ENCODE peak calls at places on chromosomes 3 and 15, in seven cellular contexts. One of them, this sample, is unnamed.

GRCh38 chr3:62982795-62983455 is 107.7 kb upstream of the CADPS start:
- DNase-seq in activated T-helper 1 cell treated with anti-CD3 and anti-CD28 coated beads, Interleukin-2, amount 50 U/mL, for 16 hours: no peak
- DNase-seq in myocyte: no peak
- DNase-seq in KG1: no peak
- DNase-seq in choroid plexus epithelial cell: no peak
- DNase-seq in NCI-H2081: no peak
- DNase-seq in NCI-H1105: no peak
- DNase-seq in this sample: no peak

GRCh38 chr3:113912551-113913246 is 35.1 kb upstream of the ZDHHC23 start:
- DNase-seq in KG1: peak; percentile 32
- DNase-seq in NCI-H2081: peak; percentile 62
- DNase-seq in myocyte: peak; percentile 45
- DNase-seq in activated T-helper 1 cell treated with anti-CD3 and anti-CD28 coated beads, Interleukin-2, amount 50 U/mL, for 16 hours: no peak
- DNase-seq in choroid plexus epithelial cell: peak; percentile 86
- DNase-seq in NCI-H1105: peak; percentile 59
- DNase-seq in this sample: peak; percentile 80

GRCh38 chr15:51224428-51224827 is 114.0 kb downstream of the CYP19A1 start:
- DNase-seq in NCI-H2081: no peak
- DNase-seq in NCI-H1105: no peak
- DNase-seq in myocyte: no peak
- DNase-seq in activated T-helper 1 cell treated with anti-CD3 and anti-CD28 coated beads, Interleukin-2, amount 50 U/mL, for 16 hours: no peak
- DNase-seq in choroid plexus epithelial cell: peak; percentile 62
- DNase-seq in KG1: no peak
- DNase-seq in this sample: peak; percentile 26

GRCh38 chr3:159346504-159346903 is 544.6 kb downstream of the MFSD1 start:
- DNase-seq in NCI-H2081: no peak
- DNase-seq in KG1: no peak
- DNase-seq in NCI-H1105: no peak
- DNase-seq in activated T-helper 1 cell treated with anti-CD3 and anti-CD28 coated beads, Interleukin-2, amount 50 U/mL, for 16 hours: no peak
- DNase-seq in myocyte: no peak
- DNase-seq in choroid plexus epithelial cell: no peak
- DNase-seq in this sample: no peak

GRCh38 chr15:64622410-64623260 is 152.8 kb downstream of the RBPMS2 start:
- DNase-seq in KG1: no peak
- DNase-seq in choroid plexus epithelial cell: no peak
- DNase-seq in myocyte: no peak
- DNase-seq in NCI-H2081: no peak
- DNase-seq in NCI-H1105: no peak
- DNase-seq in activated T-helper 1 cell treated with anti-CD3 and anti-CD28 coated beads, Interleukin-2, amount 50 U/mL, for 16 hours: peak; percentile 8
- DNase-seq in this sample: no peak

GRCh38 chr3:72018339-72018984 is 233.5 kb upstream of the PROK2 start:
- DNase-seq in NCI-H2081: no peak
- DNase-seq in choroid plexus epithelial cell: peak; percentile 13
- DNase-seq in myocyte: peak; percentile 56
- DNase-seq in activated T-helper 1 cell treated with anti-CD3 and anti-CD28 coated beads, Interleukin-2, amount 50 U/mL, for 16 hours: no peak
- DNase-seq in KG1: no peak
- DNase-seq in NCI-H1105: no peak
- DNase-seq in this sample: no peak

GRCh38 chr3:9757427-9757826 is 7.7 kb downstream of the OGG1 start:
- DNase-seq in choroid plexus epithelial cell: no peak
- DNase-seq in KG1: no peak
- DNase-seq in NCI-H2081: no peak
- DNase-seq in activated T-helper 1 cell treated with anti-CD3 and anti-CD28 coated beads, Interleukin-2, amount 50 U/mL, for 16 hours: no peak
- DNase-seq in myocyte: no peak
- DNase-seq in NCI-H1105: no peak
- DNase-seq in this sample: no peak

GRCh38 chr15:81257435-81257834 is 60.8 kb downstream of the IL16 start:
- DNase-seq in NCI-H1105: no peak
- DNase-seq in NCI-H2081: no peak
- DNase-seq in KG1: no peak
- DNase-seq in activated T-helper 1 cell treated with anti-CD3 and anti-CD28 coated beads, Interleukin-2, amount 50 U/mL, for 16 hours: no peak
- DNase-seq in myocyte: no peak
- DNase-seq in choroid plexus epithelial cell: no peak
- DNase-seq in this sample: no peak

GRCh38 chr3:196974661-196975060 is 6.0 kb upstream of the PIGZ start:
- DNase-seq in choroid plexus epithelial cell: no peak
- DNase-seq in KG1: no peak
- DNase-seq in activated T-helper 1 cell treated with anti-CD3 and anti-CD28 coated beads, Interleukin-2, amount 50 U/mL, for 16 hours: no peak
- DNase-seq in NCI-H2081: no peak
- DNase-seq in NCI-H1105: no peak
- DNase-seq in myocyte: no peak
- DNase-seq in this sample: no peak

GRCh38 chr3:59006791-59007517 is 42.9 kb downstream of the CFAP20DC start:
- DNase-seq in myocyte: peak; percentile 72
- DNase-seq in choroid plexus epithelial cell: peak; percentile 71
- DNase-seq in KG1: no peak
- DNase-seq in NCI-H2081: no peak
- DNase-seq in NCI-H1105: no peak
- DNase-seq in activated T-helper 1 cell treated with anti-CD3 and anti-CD28 coated beads, Interleukin-2, amount 50 U/mL, for 16 hours: no peak
- DNase-seq in this sample: peak; percentile 69

GRCh38 chr3:87088366-87088983 is 97.5 kb upstream of the VGLL3 start:
- DNase-seq in NCI-H2081: no peak
- DNase-seq in NCI-H1105: no peak
- DNase-seq in activated T-helper 1 cell treated with anti-CD3 and anti-CD28 coated beads, Interleukin-2, amount 50 U/mL, for 16 hours: no peak
- DNase-seq in myocyte: no peak
- DNase-seq in KG1: peak; percentile 2
- DNase-seq in choroid plexus epithelial cell: peak; percentile 23
- DNase-seq in this sample: peak; percentile 21

GRCh38 chr3:43180027-43180426 is 74.1 kb upstream of the POMGNT2 start:
- DNase-seq in NCI-H2081: no peak
- DNase-seq in activated T-helper 1 cell treated with anti-CD3 and anti-CD28 coated beads, Interleukin-2, amount 50 U/mL, for 16 hours: no peak
- DNase-seq in NCI-H1105: no peak
- DNase-seq in choroid plexus epithelial cell: peak; percentile 98
- DNase-seq in myocyte: no peak
- DNase-seq in KG1: peak; percentile 54
- DNase-seq in this sample: peak; percentile 83

GRCh38 chr3:10845240-10845761 is 29.3 kb downstream of the SLC6A11 start:
- DNase-seq in NCI-H1105: no peak
- DNase-seq in NCI-H2081: no peak
- DNase-seq in choroid plexus epithelial cell: no peak
- DNase-seq in myocyte: no peak
- DNase-seq in KG1: peak; percentile 4
- DNase-seq in activated T-helper 1 cell treated with anti-CD3 and anti-CD28 coated beads, Interleukin-2, amount 50 U/mL, for 16 hours: no peak
- DNase-seq in this sample: no peak

GRCh38 chr3:157087398-157088132 is 72.4 kb downstream of the CCNL1 start:
- DNase-seq in myocyte: no peak
- DNase-seq in activated T-helper 1 cell treated with anti-CD3 and anti-CD28 coated beads, Interleukin-2, amount 50 U/mL, for 16 hours: no peak
- DNase-seq in NCI-H1105: no peak
- DNase-seq in choroid plexus epithelial cell: no peak
- DNase-seq in KG1: no peak
- DNase-seq in NCI-H2081: no peak
- DNase-seq in this sample: no peak

GRCh38 chr3:32919920-32920319 is 31.5 kb upstream of the CCR4 start:
- DNase-seq in myocyte: no peak
- DNase-seq in NCI-H1105: no peak
- DNase-seq in activated T-helper 1 cell treated with anti-CD3 and anti-CD28 coated beads, Interleukin-2, amount 50 U/mL, for 16 hours: no peak
- DNase-seq in NCI-H2081: no peak
- DNase-seq in KG1: no peak
- DNase-seq in choroid plexus epithelial cell: no peak
- DNase-seq in this sample: no peak

GRCh38 chr15:83474578-83474977 is 27.4 kb downstream of the SH3GL3 start:
- DNase-seq in myocyte: no peak
- DNase-seq in KG1: no peak
- DNase-seq in NCI-H2081: no peak
- DNase-seq in choroid plexus epithelial cell: no peak
- DNase-seq in NCI-H1105: no peak
- DNase-seq in activated T-helper 1 cell treated with anti-CD3 and anti-CD28 coated beads, Interleukin-2, amount 50 U/mL, for 16 hours: no peak
- DNase-seq in this sample: no peak

GRCh38 chr3:128068156-128068620 is 16.0 kb downstream of the SEC61A1 start:
- DNase-seq in NCI-H2081: peak; percentile 56
- DNase-seq in KG1: no peak
- DNase-seq in myocyte: peak; percentile 50
- DNase-seq in choroid plexus epithelial cell: peak; percentile 76
- DNase-seq in activated T-helper 1 cell treated with anti-CD3 and anti-CD28 coated beads, Interleukin-2, amount 50 U/mL, for 16 hours: no peak
- DNase-seq in NCI-H1105: peak; percentile 23
- DNase-seq in this sample: peak; percentile 50

GRCh38 chr15:39291036-39291435 is 289.8 kb upstream of the THBS1 start:
- DNase-seq in KG1: no peak
- DNase-seq in activated T-helper 1 cell treated with anti-CD3 and anti-CD28 coated beads, Interleukin-2, amount 50 U/mL, for 16 hours: no peak
- DNase-seq in NCI-H1105: no peak
- DNase-seq in myocyte: peak; percentile 50
- DNase-seq in choroid plexus epithelial cell: no peak
- DNase-seq in NCI-H2081: no peak
- DNase-seq in this sample: no peak

GRCh38 chr3:50126287-50127211 is 28.6 kb upstream of the SEMA3F start:
- DNase-seq in NCI-H2081: no peak
- DNase-seq in activated T-helper 1 cell treated with anti-CD3 and anti-CD28 coated beads, Interleukin-2, amount 50 U/mL, for 16 hours: no peak
- DNase-seq in myocyte: peak; percentile 60
- DNase-seq in NCI-H1105: no peak
- DNase-seq in KG1: no peak
- DNase-seq in choroid plexus epithelial cell: peak; percentile 56
- DNase-seq in this sample: no peak

GRCh38 chr3:187919990-187920389 is 174.7 kb upstream of the BCL6 start:
- DNase-seq in NCI-H1105: no peak
- DNase-seq in myocyte: no peak
- DNase-seq in choroid plexus epithelial cell: peak; percentile 28
- DNase-seq in KG1: no peak
- DNase-seq in NCI-H2081: no peak
- DNase-seq in activated T-helper 1 cell treated with anti-CD3 and anti-CD28 coated beads, Interleukin-2, amount 50 U/mL, for 16 hours: no peak
- DNase-seq in this sample: no peak

GRCh38 chr3:12884104-12884742 is 42.9 kb upstream of the RPL32 start:
- DNase-seq in activated T-helper 1 cell treated with anti-CD3 and anti-CD28 coated beads, Interleukin-2, amount 50 U/mL, for 16 hours: no peak
- DNase-seq in choroid plexus epithelial cell: no peak
- DNase-seq in NCI-H2081: no peak
- DNase-seq in myocyte: peak; percentile 79
- DNase-seq in NCI-H1105: no peak
- DNase-seq in KG1: no peak
- DNase-seq in this sample: peak; percentile 20

GRCh38 chr3:3689601-3690375 is 109.4 kb upstream of the LRRN1 start:
- DNase-seq in activated T-helper 1 cell treated with anti-CD3 and anti-CD28 coated beads, Interleukin-2, amount 50 U/mL, for 16 hours: no peak
- DNase-seq in choroid plexus epithelial cell: no peak
- DNase-seq in KG1: no peak
- DNase-seq in myocyte: no peak
- DNase-seq in NCI-H2081: no peak
- DNase-seq in NCI-H1105: no peak
- DNase-seq in this sample: no peak

GRCh38 chr3:38577089-38578080 is 72.1 kb downstream of the SCN5A start:
- DNase-seq in NCI-H2081: no peak
- DNase-seq in KG1: no peak
- DNase-seq in choroid plexus epithelial cell: no peak
- DNase-seq in activated T-helper 1 cell treated with anti-CD3 and anti-CD28 coated beads, Interleukin-2, amount 50 U/mL, for 16 hours: no peak
- DNase-seq in NCI-H1105: no peak
- DNase-seq in myocyte: no peak
- DNase-seq in this sample: no peak

GRCh38 chr3:50632450-50632849 is 15.5 kb downstream of the MAPKAPK3 start:
- DNase-seq in choroid plexus epithelial cell: no peak
- DNase-seq in NCI-H1105: no peak
- DNase-seq in NCI-H2081: no peak
- DNase-seq in KG1: peak; percentile 52
- DNase-seq in myocyte: no peak
- DNase-seq in activated T-helper 1 cell treated with anti-CD3 and anti-CD28 coated beads, Interleukin-2, amount 50 U/mL, for 16 hours: no peak
- DNase-seq in this sample: no peak

GRCh38 chr15:40282870-40283614 is at the start of gene ANKRD63:
- DNase-seq in NCI-H1105: no peak
- DNase-seq in activated T-helper 1 cell treated with anti-CD3 and anti-CD28 coated beads, Interleukin-2, amount 50 U/mL, for 16 hours: no peak
- DNase-seq in myocyte: no peak
- DNase-seq in choroid plexus epithelial cell: no peak
- DNase-seq in NCI-H2081: no peak
- DNase-seq in KG1: no peak
- DNase-seq in this sample: no peak

GRCh38 chr3:14494279-14494972 is 45.7 kb downstream of the GRIP2 start:
- DNase-seq in NCI-H1105: no peak
- DNase-seq in KG1: no peak
- DNase-seq in activated T-helper 1 cell treated with anti-CD3 and anti-CD28 coated beads, Interleukin-2, amount 50 U/mL, for 16 hours: no peak
- DNase-seq in choroid plexus epithelial cell: no peak
- DNase-seq in NCI-H2081: no peak
- DNase-seq in myocyte: no peak
- DNase-seq in this sample: no peak

GRCh38 chr15:89632563-89633430 is 22.5 kb downstream of the KIF7 start:
- DNase-seq in myocyte: no peak
- DNase-seq in NCI-H1105: no peak
- DNase-seq in KG1: no peak
- DNase-seq in activated T-helper 1 cell treated with anti-CD3 and anti-CD28 coated beads, Interleukin-2, amount 50 U/mL, for 16 hours: no peak
- DNase-seq in choroid plexus epithelial cell: no peak
- DNase-seq in NCI-H2081: no peak
- DNase-seq in this sample: no peak

GRCh38 chr3:173553635-173554280 is 156.2 kb downstream of the NLGN1 start:
- DNase-seq in choroid plexus epithelial cell: peak; percentile 58
- DNase-seq in myocyte: peak; percentile 46
- DNase-seq in NCI-H2081: peak; percentile 65
- DNase-seq in NCI-H1105: peak; percentile 73
- DNase-seq in activated T-helper 1 cell treated with anti-CD3 and anti-CD28 coated beads, Interleukin-2, amount 50 U/mL, for 16 hours: no peak
- DNase-seq in KG1: no peak
- DNase-seq in this sample: peak; percentile 57

GRCh38 chr3:89145995-89146394 is 38.6 kb downstream of the EPHA3 start:
- DNase-seq in activated T-helper 1 cell treated with anti-CD3 and anti-CD28 coated beads, Interleukin-2, amount 50 U/mL, for 16 hours: no peak
- DNase-seq in NCI-H2081: no peak
- DNase-seq in NCI-H1105: no peak
- DNase-seq in KG1: no peak
- DNase-seq in choroid plexus epithelial cell: peak; percentile 95
- DNase-seq in myocyte: peak; percentile 58
- DNase-seq in this sample: peak; percentile 88

GRCh38 chr15:33292718-33293307 is 18.0 kb upstream of the RYR3 start:
- DNase-seq in KG1: peak; percentile 19
- DNase-seq in activated T-helper 1 cell treated with anti-CD3 and anti-CD28 coated beads, Interleukin-2, amount 50 U/mL, for 16 hours: no peak
- DNase-seq in myocyte: peak; percentile 69
- DNase-seq in NCI-H1105: peak; percentile 60
- DNase-seq in NCI-H2081: peak; percentile 73
- DNase-seq in choroid plexus epithelial cell: peak; percentile 79
- DNase-seq in this sample: peak; percentile 60

GRCh38 chr3:150315711-150316110 is 92.4 kb upstream of the TSC22D2 start:
- DNase-seq in NCI-H1105: no peak
- DNase-seq in KG1: no peak
- DNase-seq in activated T-helper 1 cell treated with anti-CD3 and anti-CD28 coated beads, Interleukin-2, amount 50 U/mL, for 16 hours: no peak
- DNase-seq in myocyte: peak; percentile 67
- DNase-seq in choroid plexus epithelial cell: no peak
- DNase-seq in NCI-H2081: no peak
- DNase-seq in this sample: no peak

GRCh38 chr3:69787436-69788168 is 48.3 kb downstream of the MITF start:
- DNase-seq in myocyte: peak; percentile 81
- DNase-seq in activated T-helper 1 cell treated with anti-CD3 and anti-CD28 coated beads, Interleukin-2, amount 50 U/mL, for 16 hours: no peak
- DNase-seq in NCI-H1105: no peak
- DNase-seq in NCI-H2081: no peak
- DNase-seq in choroid plexus epithelial cell: peak; percentile 91
- DNase-seq in KG1: no peak
- DNase-seq in this sample: peak; percentile 88

GRCh38 chr15:38073278-38073930 is 139.0 kb downstream of the TMCO5A start:
- DNase-seq in KG1: no peak
- DNase-seq in activated T-helper 1 cell treated with anti-CD3 and anti-CD28 coated beads, Interleukin-2, amount 50 U/mL, for 16 hours: no peak
- DNase-seq in choroid plexus epithelial cell: peak; percentile 48
- DNase-seq in NCI-H2081: no peak
- DNase-seq in myocyte: peak; percentile 83
- DNase-seq in NCI-H1105: no peak
- DNase-seq in this sample: peak; percentile 63

GRCh38 chr3:26236991-26237682 is 385.4 kb upstream of the LRRC3B start:
- DNase-seq in myocyte: no peak
- DNase-seq in NCI-H2081: no peak
- DNase-seq in NCI-H1105: no peak
- DNase-seq in KG1: no peak
- DNase-seq in activated T-helper 1 cell treated with anti-CD3 and anti-CD28 coated beads, Interleukin-2, amount 50 U/mL, for 16 hours: no peak
- DNase-seq in choroid plexus epithelial cell: no peak
- DNase-seq in this sample: no peak

This sample was measured in astrocyte of the spinal cord.